ENCODE peak calls at places on chromosome 10, in seven cellular contexts. Z, F, V, J, D, N and P are unnamed samples.

GRCh38 chr10:8130973-8131911 is 76.8 kb downstream of the GATA3 start:
- DNase-seq in N (no peak), Z (no peak), D (peak), F (peak), V (no peak), J (no peak), P (no peak)

GRCh38 chr10:119022846-119023552 is 6.5 kb upstream of the NANOS1 start:
- DNase-seq in Z (no peak), V (peak), N (no peak), J (no peak), F (peak), D (no peak), P (no peak)

GRCh38 chr10:50271564-50272250 is 20.4 kb upstream of the ASAH2 start:
- DNase-seq in N (no peak), J (no peak), V (no peak), Z (no peak), D (no peak), F (no peak), P (no peak)

GRCh38 chr10:30422981-30423654 is 10.9 kb upstream of the MAP3K8 start:
- DNase-seq in F (no peak), N (peak), D (no peak), V (peak), Z (no peak), J (no peak), P (no peak)

GRCh38 chr10:88107698-88108097 is 244.3 kb downstream of the PTEN start:
- DNase-seq in F (no peak), J (no peak), Z (no peak), V (no peak), N (no peak), D (no peak), P (no peak)

GRCh38 chr10:60396766-60397165 is 7.1 kb upstream of the ANK3 start:
- DNase-seq in N (no peak), Z (no peak), J (no peak), D (no peak), F (no peak), V (peak), P (no peak)

GRCh38 chr10:131682271-131682962 is 218.4 kb upstream of the PPP2R2D start:
- DNase-seq in J (no peak), D (no peak), V (no peak), N (no peak), Z (no peak), F (no peak), P (no peak)

GRCh38 chr10:59908808-59909143 is 2.4 kb upstream of the CCDC6 start:
- DNase-seq in D (no peak), Z (no peak), J (no peak), F (no peak), N (no peak), V (no peak), P (no peak)

GRCh38 chr10:111211756-111212155 is 134.9 kb downstream of the ADRA2A start:
- DNase-seq in F (peak), V (no peak), Z (no peak), N (no peak), D (no peak), J (no peak), P (no peak)

GRCh38 chr10:124532106-124532641 is 70.6 kb downstream of the LHPP start:
- DNase-seq in V (peak), D (peak), Z (no peak), F (no peak), J (no peak), N (peak), P (peak)

GRCh38 chr10:94546058-94546595 is 539 bp downstream of the HELLS start:
- DNase-seq in Z (no peak), V (peak), F (no peak), J (no peak), N (no peak), D (peak), P (no peak)

GRCh38 chr10:55550241-55550640 is 749.2 kb upstream of the PCDH15 start:
- DNase-seq in Z (no peak), F (no peak), N (no peak), D (no peak), J (no peak), V (peak), P (no peak)

GRCh38 chr10:6532321-6532720 is 47.8 kb downstream of the PRKCQ start:
- DNase-seq in N (no peak), V (no peak), D (no peak), J (no peak), Z (no peak), F (no peak), P (no peak)

GRCh38 chr10:63614371-63614891 is 93.2 kb downstream of the REEP3 start:
- DNase-seq in V (peak), F (peak), Z (no peak), N (no peak), D (no peak), J (no peak), P (no peak)

GRCh38 chr10:63522129-63522687 is 1.0 kb downstream of the REEP3 start:
- DNase-seq in F (no peak), Z (no peak), D (peak), J (no peak), N (no peak), V (no peak), P (no peak)

GRCh38 chr10:89478739-89479116 is 56.7 kb downstream of the SLC16A12 start:
- DNase-seq in Z (no peak), F (no peak), D (no peak), N (no peak), V (peak), J (no peak), P (no peak)

GRCh38 chr10:79948976-79949722 is at the start of gene SFTPD:
- DNase-seq in Z (no peak), V (peak), D (no peak), N (no peak), F (no peak), J (no peak), P (no peak)

GRCh38 chr10:29480281-29480954 is 154.4 kb downstream of the SVIL start:
- DNase-seq in N (no peak), Z (no peak), D (no peak), J (no peak), F (no peak), V (no peak), P (no peak)

GRCh38 chr10:101779544-101780186 is 3.6 kb downstream of the NPM3 start:
- DNase-seq in F (no peak), V (peak), Z (peak), D (peak), J (peak), N (peak), P (peak)

GRCh38 chr10:35195361-35196306 is 69.0 kb downstream of the CREM start:
- DNase-seq in V (peak), N (peak), Z (peak), J (no peak), D (peak), F (peak), P (no peak)

GRCh38 chr10:60397792-60398191 is 8.1 kb upstream of the ANK3 start:
- DNase-seq in F (no peak), V (peak), J (no peak), D (no peak), N (no peak), Z (no peak), P (no peak)

GRCh38 chr10:29811751-29812427 is 177.1 kb upstream of the SVIL start:
- DNase-seq in V (peak), Z (peak), N (no peak), F (peak), D (no peak), J (no peak), P (no peak)

GRCh38 chr10:21047096-21047495 is 150.0 kb upstream of the NEBL start:
- DNase-seq in J (no peak), F (no peak), Z (no peak), D (no peak), N (no peak), V (no peak), P (no peak)

GRCh38 chr10:43377393-43377883 is 6.0 kb downstream of the FXYD4 start:
- DNase-seq in N (peak), J (no peak), V (no peak), F (no peak), D (no peak), Z (no peak), P (peak)

GRCh38 chr10:43384252-43385221 is 13.1 kb downstream of the FXYD4 start:
- DNase-seq in J (no peak), Z (no peak), N (no peak), D (no peak), F (no peak), V (no peak), P (no peak)

GRCh38 chr10:43383204-43383971 is 12.0 kb downstream of the FXYD4 start:
- DNase-seq in F (no peak), Z (no peak), V (no peak), J (no peak), D (no peak), N (no peak), P (no peak)

GRCh38 chr10:43376828-43377227 is 5.4 kb downstream of the FXYD4 start:
- DNase-seq in N (no peak), J (no peak), V (no peak), D (no peak), F (no peak), Z (no peak), P (no peak)

GRCh38 chr10:43380610-43381222 is 9.3 kb downstream of the FXYD4 start:
- DNase-seq in N (no peak), F (no peak), J (no peak), D (no peak), V (peak), Z (no peak), P (no peak)
- TF ChIP-seq CTCF in N (no peak), F (peak), J (no peak), D (no peak), V (no peak), Z (no peak), P (no peak)

DNA sequence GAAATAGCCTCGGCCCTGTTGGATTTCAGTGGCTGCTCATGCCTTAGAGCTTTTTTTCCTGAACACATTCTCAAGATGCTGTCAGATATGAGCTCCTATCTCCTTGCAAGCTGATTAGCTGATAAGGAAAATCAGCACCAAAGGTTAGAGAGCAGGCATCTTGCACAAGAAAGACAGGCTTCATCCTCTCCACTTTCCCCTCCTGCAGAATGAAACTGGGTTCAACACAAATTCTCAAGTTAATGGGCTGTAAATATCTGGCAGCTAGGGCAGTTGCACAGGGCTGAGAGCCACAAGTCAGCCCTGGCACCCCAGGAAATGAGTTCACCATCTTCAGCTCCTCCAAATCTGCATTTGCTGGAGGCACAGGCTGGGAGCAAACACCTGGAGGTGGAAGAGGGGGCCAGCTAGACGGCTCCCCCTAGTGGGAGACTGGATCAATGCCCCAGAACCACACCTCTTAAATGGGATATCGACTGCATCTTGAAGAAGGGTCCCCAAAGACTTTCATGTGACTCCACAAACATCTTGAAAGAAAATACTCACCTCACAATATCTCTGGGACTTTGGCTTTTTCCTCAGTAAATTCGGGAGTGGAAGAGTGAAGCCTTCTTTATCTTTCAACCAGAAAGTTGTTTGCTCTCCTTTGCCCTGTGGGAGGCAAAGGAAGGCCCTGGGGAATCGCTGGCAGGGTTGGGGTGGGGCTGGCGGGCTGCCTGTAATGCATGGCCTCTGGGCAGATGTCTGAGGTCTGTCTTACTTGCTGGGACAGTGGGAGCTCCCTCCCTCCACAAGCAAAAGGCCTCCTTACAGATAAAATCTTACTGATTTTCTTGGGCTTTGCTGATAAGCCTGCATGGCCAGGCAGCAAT is 24.7 kb downstream of the TECTB start:
- DNase-seq in D (peak), F (no peak), V (peak), Z (no peak), J (no peak), N (peak), P (peak)
- TF ChIP-seq CTCF in D (peak), F (peak), V (peak), Z (no peak), J (peak), N (peak), P (peak)

DNA sequence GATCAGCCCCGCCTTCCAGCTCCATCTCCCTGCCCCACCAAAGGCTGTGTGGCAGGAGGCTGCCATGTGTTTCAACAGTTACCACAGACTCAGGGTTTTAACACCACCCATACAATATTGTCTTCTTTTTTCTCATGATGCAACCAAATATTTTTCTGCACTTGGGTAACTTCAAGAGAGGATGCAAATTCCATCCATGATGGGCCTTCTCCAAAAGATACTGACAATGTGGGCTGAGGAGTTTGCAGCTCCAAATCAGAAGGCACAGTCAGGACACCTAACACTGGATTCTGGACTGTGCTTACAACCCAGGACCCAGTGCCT is 347.9 kb downstream of the GRID1 start:
- DNase-seq in N (no peak), F (no peak), D (no peak), Z (no peak), V (no peak), J (no peak), P (no peak)
- TF ChIP-seq CTCF in N (no peak), F (no peak), D (no peak), Z (no peak), V (no peak), J (no peak), P (no peak)

GRCh38 chr10:128730922-128731321 is 604.7 kb upstream of the MKI67 start:
- DNase-seq in D (no peak), N (no peak), F (no peak), Z (no peak), V (no peak), J (no peak), P (no peak)

GRCh38 chr10:128729910-128730420 is 603.7 kb upstream of the MKI67 start:
- DNase-seq in D (no peak), N (no peak), V (no peak), F (no peak), Z (no peak), J (no peak), P (no peak)

GRCh38 chr10:128723631-128724205 is 597.5 kb upstream of the MKI67 start:
- DNase-seq in V (no peak), J (no peak), F (no peak), D (no peak), N (no peak), Z (no peak), P (no peak)

GRCh38 chr10:128725531-128725930 is 599.3 kb upstream of the MKI67 start:
- DNase-seq in N (no peak), J (no peak), D (no peak), Z (no peak), F (no peak), V (no peak), P (no peak)

DNA sequence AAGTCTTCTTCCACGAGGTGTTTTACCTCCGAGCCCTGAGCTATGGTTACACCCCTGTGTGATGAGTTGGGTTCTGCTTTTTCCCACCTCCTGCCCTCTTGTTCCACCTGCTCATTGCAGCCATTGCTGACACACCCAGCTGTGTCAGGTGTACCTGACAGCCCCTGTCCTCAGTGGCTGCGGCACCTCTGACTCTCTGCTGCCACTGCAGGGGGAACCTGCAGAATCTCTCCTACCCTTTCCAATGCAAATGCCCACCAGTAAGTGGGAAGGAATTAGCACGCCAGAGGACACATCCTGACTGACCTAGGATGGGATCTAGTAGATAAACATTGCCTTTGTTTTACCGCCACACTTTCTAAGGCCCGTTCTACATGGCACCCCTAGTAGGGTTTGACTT is 600.9 kb upstream of the MKI67 start:
- DNase-seq in J (no peak), Z (no peak), F (no peak), V (no peak), D (no peak), N (no peak), P (no peak)
- TF ChIP-seq CTCF in J (no peak), Z (no peak), F (no peak), V (no peak), D (no peak), N (no peak), P (no peak)

DNA sequence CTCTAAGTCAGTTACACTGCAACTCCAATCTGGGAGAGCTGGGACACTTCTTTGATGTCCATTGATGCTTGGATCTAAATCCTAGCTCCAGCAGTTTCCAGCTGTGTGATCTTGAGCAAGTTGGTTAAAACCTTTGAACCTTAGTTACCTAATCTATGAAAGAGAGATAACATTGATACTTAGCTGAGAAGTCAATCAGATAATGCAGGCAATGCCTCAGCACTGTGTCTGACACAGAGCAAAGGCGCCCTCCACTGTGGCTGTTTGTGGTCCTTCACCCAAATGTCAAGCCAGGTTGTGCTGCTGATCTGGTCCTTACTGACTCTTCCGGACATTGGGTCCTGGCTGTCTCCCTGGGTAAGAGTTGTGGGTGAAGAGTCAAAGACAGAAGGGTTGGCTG is 20.2 kb downstream of the DNTT start:
- DNase-seq in Z (no peak), N (no peak), F (no peak), J (no peak), D (no peak), V (no peak), P (no peak)
- TF ChIP-seq CTCF in Z (no peak), N (no peak), F (no peak), J (no peak), D (peak), V (no peak), P (no peak)

GRCh38 chr10:26486985-26487850 is 49.1 kb downstream of the APBB1IP start:
- DNase-seq in D (peak), N (no peak), J (no peak), Z (peak), F (peak), V (peak), P (no peak)

GRCh38 chr10:26485150-26485941 is 47.2 kb downstream of the APBB1IP start:
- DNase-seq in N (no peak), J (no peak), V (peak), D (no peak), F (no peak), Z (no peak), P (no peak)

GRCh38 chr10:26483554-26483953 is 45.4 kb downstream of the APBB1IP start:
- DNase-seq in F (no peak), J (no peak), V (no peak), D (no peak), N (no peak), Z (no peak), P (no peak)

GRCh38 chr10:26488344-26488743 is 50.2 kb downstream of the APBB1IP start:
- DNase-seq in Z (no peak), J (no peak), V (no peak), N (no peak), F (no peak), D (no peak), P (no peak)

GRCh38 chr10:26486304-26486703 is 48.2 kb downstream of the APBB1IP start:
- DNase-seq in J (no peak), N (no peak), V (no peak), F (peak), D (no peak), Z (peak), P (no peak)
- TF ChIP-seq CTCF in J (no peak), N (no peak), V (no peak), F (no peak), D (no peak), Z (no peak), P (no peak)

DNA sequence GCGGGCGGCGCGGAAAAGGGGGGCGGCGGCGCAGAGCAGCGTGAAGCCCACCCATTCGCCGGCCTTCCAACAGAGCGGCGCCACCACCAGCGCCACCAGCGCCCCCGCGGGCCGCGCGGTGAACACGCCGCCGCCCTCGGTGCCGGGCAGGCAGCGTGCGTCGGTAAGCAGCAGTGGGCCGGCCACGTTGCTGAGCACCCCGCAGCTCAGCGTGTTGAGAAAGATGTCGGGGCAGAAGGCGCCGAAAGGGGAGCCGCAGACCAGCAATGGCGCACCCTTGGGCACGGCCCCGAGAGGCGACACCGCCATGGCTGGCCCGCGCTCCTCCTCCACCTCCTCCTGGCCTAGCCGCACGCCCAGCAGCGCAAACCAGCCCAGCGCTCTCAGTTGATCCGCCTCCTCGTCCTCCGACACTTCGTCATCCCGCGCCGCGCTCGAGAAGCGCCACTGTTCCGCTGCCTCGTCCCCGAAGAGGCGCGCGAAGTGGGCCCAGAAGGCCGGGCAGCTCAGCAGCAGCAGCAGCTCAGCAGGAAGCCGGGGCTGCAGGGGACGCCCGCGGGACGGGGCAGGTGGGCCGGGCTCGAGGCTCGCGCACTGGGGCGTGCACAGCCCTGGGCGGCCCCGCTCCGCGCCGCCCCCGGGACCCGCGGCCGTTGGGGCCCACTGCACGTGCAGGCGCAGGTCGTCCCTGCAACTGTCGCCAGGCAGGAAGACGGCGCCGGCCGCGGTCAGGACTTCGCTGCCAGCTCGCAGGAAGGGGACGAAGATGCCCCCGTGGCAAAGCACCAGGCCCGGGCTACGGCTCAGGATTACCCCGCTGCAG is 623 bp downstream of the TYSND1 start:
- DNase-seq in Z (peak), D (peak), F (no peak), V (peak), N (peak), J (peak), P (peak)
- TF ChIP-seq CTCF in Z (peak), D (peak), F (peak), V (peak), N (peak), J (peak), P (peak)

DNA sequence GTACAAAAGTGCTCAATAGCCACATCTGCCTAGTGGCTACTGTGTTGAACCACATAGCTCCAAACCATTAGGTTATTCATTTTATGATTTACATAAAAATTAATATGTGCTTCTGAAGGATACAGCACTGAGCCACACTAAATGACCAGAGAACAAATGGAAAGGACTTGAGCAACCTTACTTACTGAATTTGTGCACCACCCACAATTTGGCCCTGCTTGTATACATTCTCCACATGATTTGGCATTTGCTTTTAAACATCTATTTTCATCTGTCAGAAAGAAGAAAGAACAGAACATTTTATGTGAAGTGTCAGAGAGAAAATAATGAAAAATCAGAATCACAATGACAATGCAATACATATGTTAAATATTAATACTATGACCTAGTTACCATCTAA is 25.7 kb downstream of the ITGB1 start:
- DNase-seq in J (no peak), F (no peak), Z (no peak), V (no peak), N (no peak), D (no peak), P (no peak)
- TF ChIP-seq CTCF in J (no peak), F (no peak), Z (no peak), V (no peak), N (no peak), D (no peak), P (no peak)